ENCODE peak calls at places on chromosomes 1 and 21, in four cellular contexts. N, D, V and K are unnamed samples.

GRCh38 chr1:83900530-83900929 is 98.4 kb downstream of the TTLL7 start:
- DNase-seq in N (no peak), D (peak; percentile 34), V (no peak), K (no peak)

GRCh38 chr1:222582099-222582774 is 7.5 kb downstream of the TAF1A start:
- DNase-seq in N (no peak), D (peak; percentile 13), V (no peak), K (no peak)

GRCh38 chr1:3249846-3250501 is 181.0 kb downstream of the PRDM16 start:
- DNase-seq in N (no peak), D (no peak), V (no peak), K (no peak)

GRCh38 chr1:112337028-112337531 is 58.9 kb upstream of the CTTNBP2NL start:
- DNase-seq in N (peak; percentile 17), D (peak; percentile 48), V (no peak), K (no peak)

GRCh38 chr1:50705699-50706098 is 254.4 kb downstream of the FAF1 start:
- DNase-seq in N (no peak), D (no peak), V (no peak), K (no peak)

GRCh38 chr1:31978853-31979400 is 34.7 kb upstream of the KHDRBS1 start:
- DNase-seq in N (no peak), D (no peak), V (no peak), K (no peak)

GRCh38 chr1:63983391-63984256 is 209.8 kb downstream of the ROR1 start:
- DNase-seq in N (no peak), D (no peak), V (no peak), K (no peak)

GRCh38 chr1:45880930-45881329 is 77.5 kb downstream of the MAST2 start:
- DNase-seq in N (no peak), D (peak; percentile 63), V (no peak), K (no peak)

GRCh38 chr1:246182149-246182851 is 324.8 kb downstream of the SMYD3 start:
- DNase-seq in N (no peak), D (no peak), V (no peak), K (no peak)

GRCh38 chr1:245585252-245585959 is 430.6 kb downstream of the KIF26B start:
- DNase-seq in N (peak; percentile 38), D (peak; percentile 58), V (no peak), K (peak; percentile 22)

GRCh38 chr1:174984952-174985351 is 14.8 kb upstream of the CACYBP start:
- DNase-seq in N (no peak), D (no peak), V (no peak), K (no peak)

DNA sequence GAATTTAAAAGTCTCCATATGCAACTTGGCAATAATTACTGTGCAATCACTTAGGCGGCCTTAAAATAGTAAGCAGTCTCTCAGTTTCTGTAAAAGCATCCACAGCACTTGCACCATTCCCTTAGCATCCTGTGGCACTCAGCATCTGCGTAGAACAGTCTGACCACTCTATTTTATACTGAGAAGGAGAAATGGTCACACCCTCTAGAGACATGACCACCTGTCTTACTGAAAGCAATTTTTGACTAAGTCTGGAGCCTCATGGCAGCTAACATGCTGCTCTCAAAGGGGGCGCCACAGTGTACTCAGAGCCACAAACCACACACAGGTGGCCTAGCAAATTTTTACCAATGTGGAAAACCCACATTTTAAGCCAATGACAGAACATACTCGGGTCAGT is 62.0 kb downstream of the KCNK1 start:
- DNase-seq in N (no peak), D (no peak), V (no peak), K (no peak)
- TF ChIP-seq CTCF in N (no peak), D (no peak), V (no peak), K (no peak)

DNA sequence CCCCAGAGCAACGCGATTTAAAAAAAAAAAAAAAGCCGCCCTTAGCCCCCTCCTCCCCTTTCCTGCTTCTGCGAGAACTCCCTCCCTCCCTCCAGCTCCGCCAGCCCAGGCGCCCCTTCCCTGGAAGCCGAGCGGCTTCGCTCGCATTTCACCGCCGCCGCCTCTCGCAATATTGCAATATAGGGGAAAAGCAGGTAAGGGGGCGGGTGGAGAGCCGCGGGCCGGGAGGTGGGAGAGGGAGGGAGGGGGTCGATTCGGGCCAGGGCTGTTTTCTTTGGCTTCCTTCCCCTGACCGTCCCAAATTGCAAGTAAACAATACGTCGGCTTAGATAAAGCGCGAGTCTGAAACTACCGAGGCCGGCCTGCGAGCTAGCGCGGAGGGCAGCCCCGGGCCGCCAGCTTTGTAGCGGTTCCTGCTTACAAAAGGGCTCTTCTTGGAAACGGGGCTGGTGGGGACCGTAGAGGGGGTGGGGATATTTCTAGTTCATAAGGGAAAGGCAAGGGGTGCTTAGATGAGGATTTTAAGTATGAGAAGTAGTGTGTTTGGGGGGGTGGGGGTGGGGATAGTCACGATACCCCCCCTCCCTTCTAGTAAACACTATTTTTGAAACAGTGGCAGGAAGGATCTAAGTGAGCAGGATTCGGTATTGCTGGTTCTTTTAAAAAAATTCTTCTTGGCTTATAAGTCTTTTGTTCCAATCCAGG is 523 bp downstream of the LMO4 start:
- DNase-seq in N (peak; percentile 37), D (peak; percentile 54), V (peak; percentile 71), K (no peak)
- TF ChIP-seq CTCF in N (no peak), D (no peak), V (no peak), K (no peak)

GRCh38 chr21:39712976-39713375 is 32.0 kb upstream of the IGSF5 start:
- DNase-seq in N (peak; percentile 6), D (no peak), V (no peak), K (no peak)
- TF ChIP-seq CTCF in N (no peak), D (no peak), V (no peak), K (no peak)

DNA sequence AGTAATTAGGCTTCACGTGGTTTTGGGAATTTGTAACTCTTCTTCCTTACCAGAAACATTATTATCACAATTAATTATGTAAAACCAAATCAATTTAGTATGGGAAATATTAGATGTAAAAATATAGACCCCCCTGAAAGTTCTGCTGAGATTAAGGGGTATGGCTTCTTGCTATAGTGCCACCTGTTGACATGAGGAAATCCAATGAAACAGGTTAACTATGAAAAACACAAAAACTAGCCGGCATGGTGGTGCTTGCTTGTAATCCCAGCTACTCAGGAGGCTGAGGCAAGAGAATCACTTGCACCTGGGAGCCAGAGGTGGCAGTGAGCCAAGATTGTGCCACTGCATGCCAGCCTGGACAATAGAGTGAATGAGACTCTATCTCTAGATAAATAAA is 49.2 kb downstream of the MAP3K21 start:
- DNase-seq in N (peak; percentile 18), D (no peak), V (no peak), K (no peak)
- TF ChIP-seq CTCF in N (peak; percentile 31), D (no peak), V (no peak), K (no peak)